ENCODE peak calls at places on chromosomes 3 and 15, in six cellular contexts. K, T, N, U, E and Z are unnamed samples. For H3K4me1, the result is how much of the 10 kb centered on the place peaks cover.

GRCh38 chr15:98776607-98777281 is 128.4 kb downstream of the IGF1R start:
- DNase-seq in K (peak), T (no peak), N (peak), U (peak), E (no peak), Z (peak)

GRCh38 chr3:62795978-62796635 is 79.1 kb downstream of the CADPS start:
- DNase-seq in K (no peak), T (no peak), N (no peak), U (no peak), E (no peak), Z (no peak)

GRCh38 chr15:58307313-58307961 is 124.4 kb upstream of the LIPC start:
- DNase-seq in K (no peak), T (no peak), N (no peak), U (no peak), E (no peak), Z (no peak)

GRCh38 chr3:123816673-123817207 is 67.4 kb downstream of the MYLK start:
- DNase-seq in K (no peak), T (no peak), N (no peak), U (no peak), E (no peak), Z (no peak)

GRCh38 chr3:189624130-189624529 is 7.1 kb upstream of the TP63 start:
- DNase-seq in K (no peak), T (no peak), N (no peak), U (no peak), E (no peak), Z (no peak)

GRCh38 chr15:69820819-69821218 is 276.9 kb downstream of the TLE3 start:
- DNase-seq in K (no peak), T (no peak), N (no peak), U (no peak), E (no peak), Z (no peak)

GRCh38 chr3:171654809-171655208 is 155.5 kb downstream of the PLD1 start:
- DNase-seq in K (peak), T (peak), N (no peak), U (no peak), E (no peak), Z (peak)

GRCh38 chr15:100920516-100921135 is 1.5 kb downstream of the LRRK1 start:
- DNase-seq in K (no peak), T (no peak), N (no peak), U (peak), E (no peak), Z (no peak)

GRCh38 chr3:109640146-109640652 is 302.9 kb upstream of the DPPA4 start:
- DNase-seq in K (no peak), T (no peak), N (no peak), U (no peak), E (no peak), Z (no peak)

GRCh38 chr3:193911784-193912183 is 224.2 kb upstream of the HES1 start:
- DNase-seq in K (no peak), T (peak), N (no peak), U (no peak), E (no peak), Z (no peak)

GRCh38 chr15:82850731-82851130 is 41.3 kb downstream of the WHAMM start:
- DNase-seq in K (peak), T (no peak), N (no peak), U (no peak), E (no peak), Z (no peak)

GRCh38 chr3:94234177-94234788 is 171.4 kb downstream of the NSUN3 start:
- DNase-seq in K (no peak), T (peak), N (no peak), U (peak), E (peak), Z (no peak)

GRCh38 chr15:41018534-41018933 is 65.3 kb downstream of the CHAC1 start:
- DNase-seq in K (peak), T (peak), N (peak), U (peak), E (no peak), Z (no peak)
- TF ChIP-seq CTCF in K (peak), T (peak), N (peak), U (peak), E (no peak), Z (peak)

DNA sequence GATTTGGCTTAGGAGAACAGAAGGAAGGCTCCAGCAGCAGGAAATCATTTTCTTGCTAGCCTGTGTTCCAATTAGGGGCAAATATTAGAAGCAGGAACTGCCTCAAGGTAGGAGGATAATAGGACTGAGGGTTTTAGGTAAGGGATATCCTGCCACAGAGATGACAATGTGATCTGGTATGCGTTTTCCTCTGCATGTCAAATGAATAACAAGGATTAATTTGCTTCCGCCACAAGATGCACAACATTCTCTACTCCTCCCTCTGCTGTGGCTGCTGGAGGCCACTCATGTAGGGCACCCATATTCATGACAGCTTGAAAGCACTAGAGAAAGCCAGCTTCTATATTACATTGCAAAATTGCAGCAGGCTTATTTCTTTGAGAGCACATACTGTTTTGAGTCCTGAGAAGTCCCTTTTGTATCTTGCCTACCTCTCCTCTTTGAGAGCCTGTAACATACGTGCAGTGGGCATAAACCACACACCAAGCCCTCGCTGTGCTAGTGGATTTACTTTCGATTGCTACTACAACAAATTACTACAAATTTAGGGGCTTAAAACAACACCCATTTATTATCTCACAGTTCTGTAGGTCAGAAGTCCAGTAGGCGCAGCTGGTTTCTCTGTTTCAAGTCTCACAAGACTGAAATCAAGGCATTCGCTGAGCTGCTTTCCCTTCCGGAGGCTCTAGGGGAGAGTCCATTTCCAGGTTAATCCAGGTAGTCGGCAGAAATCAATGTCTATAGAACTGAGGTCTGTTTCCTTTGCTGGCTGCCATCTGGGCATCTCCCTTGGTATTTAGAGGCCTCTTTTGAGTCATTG is 5.9 kb upstream of the CD47 start:
- DNase-seq in K (no peak), T (no peak), N (no peak), U (no peak), E (no peak), Z (no peak)
- H3K4me1 ChIP-seq in K (under half), T (under half), N (under half), U (under half), E (under half), Z (under half)

GRCh38 chr3:101068876-101069606 is 75.8 kb upstream of the ABI3BP start:
- DNase-seq in K (no peak), T (no peak), N (no peak), U (no peak), E (no peak), Z (no peak)

GRCh38 chr3:101069796-101070195 is 76.6 kb upstream of the ABI3BP start:
- DNase-seq in K (no peak), T (no peak), N (no peak), U (no peak), E (no peak), Z (no peak)

GRCh38 chr3:101072299-101072698 is 79.1 kb upstream of the ABI3BP start:
- DNase-seq in K (no peak), T (peak), N (no peak), U (no peak), E (peak), Z (no peak)

GRCh38 chr3:101066776-101067175 is 73.6 kb upstream of the ABI3BP start:
- DNase-seq in K (no peak), T (peak), N (no peak), U (no peak), E (no peak), Z (no peak)

DNA sequence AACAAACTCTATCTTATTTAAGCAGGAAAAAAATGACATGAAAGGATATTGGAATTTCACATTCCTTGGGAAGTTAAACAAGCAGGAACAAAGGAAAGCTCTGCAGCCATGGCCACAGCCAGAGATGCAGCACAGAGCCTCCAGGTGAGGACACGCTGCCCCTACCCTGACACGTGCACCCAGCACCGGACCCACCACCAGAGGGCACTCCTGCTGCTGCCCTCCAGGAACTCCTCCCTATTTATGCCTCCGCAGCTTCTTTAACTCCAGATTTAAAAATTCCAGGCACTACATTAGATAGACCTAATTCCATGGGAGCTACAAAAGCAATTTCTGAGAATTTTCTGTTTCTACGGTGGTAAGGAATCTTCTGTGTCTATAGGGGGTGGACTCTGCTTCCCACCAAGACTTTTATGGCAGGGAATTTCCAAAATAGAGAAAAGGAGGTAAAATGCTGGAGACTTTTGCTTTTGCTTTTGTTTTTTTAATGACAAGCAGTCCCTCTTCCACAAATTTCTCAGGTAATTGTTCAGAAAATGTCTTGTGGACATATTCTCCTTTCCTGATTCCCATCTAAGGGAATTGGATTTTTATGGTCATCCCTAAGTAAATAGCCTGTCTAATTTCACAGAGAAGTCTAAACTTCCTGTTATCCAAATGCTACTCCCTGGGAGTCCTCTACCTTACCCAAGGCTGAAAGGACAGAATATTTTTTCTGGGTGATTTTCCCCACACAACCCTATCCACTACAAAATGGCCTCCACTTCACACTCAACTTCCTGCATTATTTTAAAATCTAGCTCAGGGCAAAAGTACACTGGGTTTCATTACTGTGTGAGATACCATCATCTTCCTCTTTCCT is 77.3 kb upstream of the ABI3BP start:
- DNase-seq in K (peak), T (peak), N (peak), U (peak), E (no peak), Z (peak)
- H3K4me3 ChIP-seq in K (no peak), T (no peak), N (no peak), U (no peak), E (no peak), Z (no peak)

DNA sequence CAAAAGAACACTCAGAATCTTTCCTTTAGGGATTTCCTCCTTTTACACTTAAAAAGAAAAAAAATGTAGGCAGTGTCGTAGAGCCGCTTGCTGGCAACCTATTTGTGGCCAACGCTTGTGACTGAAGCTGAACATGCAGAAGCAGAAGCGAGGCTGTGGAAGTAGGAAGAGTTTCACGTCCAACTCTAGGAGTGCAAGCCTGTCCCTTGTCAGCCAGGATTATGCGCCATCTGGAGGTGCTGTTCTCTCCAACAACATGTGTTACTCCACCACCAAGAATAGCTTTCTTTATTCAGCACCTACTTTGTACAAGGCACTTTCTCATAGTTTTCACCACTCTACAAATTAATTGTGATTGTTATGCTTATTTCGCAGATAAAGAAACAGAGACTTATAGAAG is 223.2 kb upstream of the LMCD1 start:
- DNase-seq in K (no peak), T (no peak), N (no peak), U (no peak), E (no peak), Z (no peak)
- TF ChIP-seq CTCF in K (no peak), T (no peak), N (no peak), U (no peak), E (no peak), Z (no peak)

GRCh38 chr3:13266651-13267347 is 153.3 kb downstream of the NUP210 start:
- DNase-seq in K (no peak), T (no peak), N (no peak), U (no peak), E (no peak), Z (no peak)

GRCh38 chr3:13267348-13267659 is 152.8 kb downstream of the NUP210 start:
- DNase-seq in K (no peak), T (no peak), N (no peak), U (no peak), E (no peak), Z (no peak)

GRCh38 chr3:13265016-13265415 is 155.1 kb downstream of the NUP210 start:
- DNase-seq in K (no peak), T (no peak), N (no peak), U (no peak), E (no peak), Z (no peak)

GRCh38 chr3:13265507-13265906 is 154.6 kb downstream of the NUP210 start:
- DNase-seq in K (no peak), T (no peak), N (no peak), U (no peak), E (no peak), Z (no peak)

GRCh38 chr3:13266005-13266404 is 154.1 kb downstream of the NUP210 start:
- DNase-seq in K (no peak), T (no peak), N (no peak), U (no peak), E (no peak), Z (no peak)
- H3K4me1 ChIP-seq in K (under half), T (under half), N (under half), U (under half), E (under half), Z (under half)

GRCh38 chr15:74780523-74780982 is 1.3 kb upstream of the CSK start:
- DNase-seq in K (no peak), T (no peak), N (no peak), U (no peak), E (no peak), Z (no peak)
- H3K4me3 ChIP-seq in K (no peak), T (no peak), N (peak), U (no peak), E (no peak), Z (no peak)

DNA sequence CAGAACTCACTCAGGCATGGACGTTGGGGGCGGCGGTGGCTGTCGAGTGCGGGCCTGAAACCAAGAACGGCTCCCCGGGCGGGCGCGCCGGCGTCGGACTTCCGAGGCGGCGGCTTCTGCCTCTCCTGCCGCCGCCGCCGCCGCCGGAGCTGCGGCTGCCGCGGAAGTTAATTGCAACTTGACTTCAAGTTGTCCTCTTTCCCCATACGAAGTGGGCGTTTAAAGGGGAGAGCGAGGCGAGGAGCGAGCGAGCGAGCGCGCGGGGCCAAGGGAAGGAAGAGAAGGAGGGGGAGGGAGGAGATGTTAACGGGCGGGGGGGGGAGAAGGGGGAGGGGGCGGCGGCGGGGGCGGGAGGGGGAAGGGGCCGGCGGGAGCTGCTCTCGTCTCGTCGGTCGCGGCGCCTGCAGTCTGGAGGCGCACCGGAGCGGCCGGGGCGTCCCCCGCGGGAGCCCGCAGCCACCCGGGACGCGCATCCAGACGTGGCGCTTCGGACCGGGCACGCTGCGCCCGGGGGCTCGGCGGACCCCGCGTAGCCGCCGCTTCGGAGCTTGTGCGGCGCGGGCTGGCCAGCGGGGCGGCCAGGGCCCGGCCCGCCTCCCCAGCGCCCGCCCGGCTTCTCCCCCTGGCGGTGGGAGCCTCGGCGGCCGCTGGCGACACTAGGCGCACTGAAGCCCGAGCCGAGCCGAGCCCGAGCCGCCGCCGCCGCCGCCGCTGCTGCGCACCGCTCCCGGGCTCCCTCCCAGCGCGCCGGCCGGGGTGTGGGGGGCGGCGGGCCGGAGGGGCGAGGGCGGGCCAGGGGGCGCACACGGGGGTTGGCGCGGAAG is 19.7 kb upstream of the SATB1 start:
- DNase-seq in K (peak), T (peak), N (peak), U (peak), E (peak), Z (peak)
- TF ChIP-seq CTCF in K (peak), T (peak), N (peak), U (peak), E (peak), Z (peak)